ENCODE peak calls at places on chromosomes 5 and 9, in eight cellular contexts. One of them, this sample, is unnamed.

GRCh38 chr5:93579561-93580386 is 1.2 kb downstream of the NR2F1-AS1 start:
- DNase-seq in upper lobe of right lung: no peak
- DNase-seq in effector memory CD4-positive, alpha-beta T cell: no peak
- DNase-seq in ovary: peak; percentile 61
- DNase-seq in IMR-90: peak; percentile 48
- DNase-seq in tibial nerve: no peak
- DNase-seq in uterus: no peak
- DNase-seq in heart right ventricle: peak; percentile 29
- DNase-seq in this sample: no peak

GRCh38 chr5:88694087-88694703 is 188.8 kb downstream of the MEF2C start:
- DNase-seq in upper lobe of right lung: no peak
- DNase-seq in effector memory CD4-positive, alpha-beta T cell: no peak
- DNase-seq in ovary: no peak
- DNase-seq in IMR-90: no peak
- DNase-seq in tibial nerve: no peak
- DNase-seq in uterus: no peak
- DNase-seq in heart right ventricle: no peak
- DNase-seq in this sample: no peak

GRCh38 chr9:89466451-89467277 is 31.2 kb downstream of the SEMA4D start:
- DNase-seq in upper lobe of right lung: no peak
- DNase-seq in effector memory CD4-positive, alpha-beta T cell: no peak
- DNase-seq in ovary: no peak
- DNase-seq in IMR-90: no peak
- DNase-seq in tibial nerve: no peak
- DNase-seq in uterus: no peak
- DNase-seq in heart right ventricle: no peak
- DNase-seq in this sample: no peak

GRCh38 chr9:134571326-134571871 is 70.2 kb upstream of the COL5A1 start:
- DNase-seq in upper lobe of right lung: peak; percentile 53
- DNase-seq in effector memory CD4-positive, alpha-beta T cell: no peak
- DNase-seq in ovary: no peak
- DNase-seq in IMR-90: no peak
- DNase-seq in tibial nerve: no peak
- DNase-seq in uterus: peak; percentile 3
- DNase-seq in heart right ventricle: no peak
- DNase-seq in this sample: no peak

GRCh38 chr9:107635803-107636174 is 146.2 kb upstream of the KLF4 start:
- DNase-seq in upper lobe of right lung: no peak
- DNase-seq in effector memory CD4-positive, alpha-beta T cell: no peak
- DNase-seq in ovary: no peak
- DNase-seq in IMR-90: no peak
- DNase-seq in tibial nerve: no peak
- DNase-seq in uterus: no peak
- DNase-seq in heart right ventricle: no peak
- DNase-seq in this sample: no peak

GRCh38 chr5:150001660-150002493 is 1.3 kb downstream of the HMGXB3 start:
- DNase-seq in upper lobe of right lung: no peak
- DNase-seq in effector memory CD4-positive, alpha-beta T cell: peak; percentile 44
- DNase-seq in ovary: no peak
- DNase-seq in IMR-90: peak; percentile 75
- DNase-seq in tibial nerve: peak; percentile 7
- DNase-seq in uterus: no peak
- DNase-seq in heart right ventricle: no peak
- DNase-seq in this sample: no peak

GRCh38 chr9:16191691-16192402 is 639.0 kb downstream of the CCDC171 start:
- DNase-seq in upper lobe of right lung: peak; percentile 87
- DNase-seq in effector memory CD4-positive, alpha-beta T cell: no peak
- DNase-seq in ovary: peak; percentile 87
- DNase-seq in IMR-90: peak; percentile 87
- DNase-seq in tibial nerve: peak; percentile 79
- DNase-seq in uterus: peak; percentile 84
- DNase-seq in heart right ventricle: peak; percentile 81
- DNase-seq in this sample: no peak

GRCh38 chr5:147140558-147140957 is 94.3 kb upstream of the STK32A start:
- DNase-seq in upper lobe of right lung: no peak
- DNase-seq in effector memory CD4-positive, alpha-beta T cell: no peak
- DNase-seq in ovary: no peak
- DNase-seq in IMR-90: no peak
- DNase-seq in tibial nerve: no peak
- DNase-seq in uterus: no peak
- DNase-seq in heart right ventricle: no peak
- DNase-seq in this sample: no peak

GRCh38 chr5:143758750-143759149 is 53.2 kb upstream of the HMHB1 start:
- DNase-seq in upper lobe of right lung: no peak
- DNase-seq in effector memory CD4-positive, alpha-beta T cell: no peak
- DNase-seq in ovary: no peak
- DNase-seq in IMR-90: peak; percentile 65
- DNase-seq in tibial nerve: no peak
- DNase-seq in uterus: no peak
- DNase-seq in heart right ventricle: no peak
- DNase-seq in this sample: no peak

GRCh38 chr5:57174850-57175525 is 1.1 kb downstream of the GPBP1 start:
- DNase-seq in upper lobe of right lung: no peak
- DNase-seq in effector memory CD4-positive, alpha-beta T cell: no peak
- DNase-seq in ovary: no peak
- DNase-seq in IMR-90: no peak
- DNase-seq in tibial nerve: no peak
- DNase-seq in uterus: no peak
- DNase-seq in heart right ventricle: no peak
- DNase-seq in this sample: no peak

GRCh38 chr5:12668564-12668963 is 764.3 kb upstream of the CTNND2 start:
- DNase-seq in upper lobe of right lung: no peak
- DNase-seq in effector memory CD4-positive, alpha-beta T cell: no peak
- DNase-seq in ovary: no peak
- DNase-seq in IMR-90: no peak
- DNase-seq in tibial nerve: no peak
- DNase-seq in uterus: no peak
- DNase-seq in heart right ventricle: no peak
- DNase-seq in this sample: no peak

GRCh38 chr9:110830495-110830894 is 161.9 kb downstream of the MUSK start:
- DNase-seq in upper lobe of right lung: no peak
- DNase-seq in effector memory CD4-positive, alpha-beta T cell: no peak
- DNase-seq in ovary: no peak
- DNase-seq in IMR-90: no peak
- DNase-seq in tibial nerve: no peak
- DNase-seq in uterus: no peak
- DNase-seq in heart right ventricle: no peak
- DNase-seq in this sample: no peak

GRCh38 chr9:110832916-110833315 is 164.3 kb downstream of the MUSK start:
- DNase-seq in upper lobe of right lung: no peak
- DNase-seq in effector memory CD4-positive, alpha-beta T cell: no peak
- DNase-seq in ovary: no peak
- DNase-seq in IMR-90: no peak
- DNase-seq in tibial nerve: no peak
- DNase-seq in uterus: no peak
- DNase-seq in heart right ventricle: no peak
- DNase-seq in this sample: no peak

DNA sequence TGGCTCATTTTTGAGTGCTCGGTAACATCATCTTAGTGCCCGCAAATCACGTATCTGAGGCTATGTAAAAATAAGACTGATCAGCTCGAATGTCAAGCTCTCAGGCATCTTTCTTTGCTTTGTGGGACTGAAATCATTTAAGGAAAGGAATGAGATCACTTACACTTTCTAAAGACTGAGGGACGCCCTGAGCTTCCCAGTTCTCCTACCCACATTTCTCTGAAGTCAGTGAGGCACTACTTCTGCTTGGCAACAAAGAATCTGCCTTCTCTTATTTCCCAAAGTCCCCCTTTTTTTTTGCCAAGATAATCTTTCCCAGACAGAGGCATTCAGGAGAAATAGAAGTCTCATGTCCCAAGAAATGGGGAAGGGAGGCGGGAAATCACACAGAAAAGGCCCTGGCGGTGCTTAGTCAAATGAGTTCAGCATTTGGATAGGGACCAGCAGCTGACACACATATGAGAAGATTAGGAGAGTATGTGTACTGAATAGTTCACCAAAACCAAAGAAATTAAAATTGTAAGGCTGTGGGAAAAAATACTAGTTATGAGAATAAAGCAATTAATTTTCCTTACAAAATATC is 159.6 kb downstream of the MUSK start:
- DNase-seq in upper lobe of right lung: no peak
- DNase-seq in effector memory CD4-positive, alpha-beta T cell: no peak
- DNase-seq in ovary: no peak
- DNase-seq in IMR-90: peak; percentile 75
- DNase-seq in tibial nerve: peak; percentile 75
- DNase-seq in uterus: peak; percentile 67
- DNase-seq in heart right ventricle: no peak
- DNase-seq in this sample: peak; percentile 32
- H3K27ac ChIP-seq in upper lobe of right lung: no peak overlapping the region
- H3K27ac ChIP-seq in effector memory CD4-positive, alpha-beta T cell: no peak overlapping the region
- H3K27ac ChIP-seq in ovary: no peak overlapping the region
- H3K27ac ChIP-seq in IMR-90: no peak overlapping the region
- H3K27ac ChIP-seq in tibial nerve: no peak overlapping the region
- H3K27ac ChIP-seq in uterus: peak overlapping the region; percentile 33
- H3K27ac ChIP-seq in heart right ventricle: peak overlapping the region; percentile 61
- H3K27ac ChIP-seq in this sample: no peak overlapping the region

GRCh38 chr5:151675225-151675955 is 11.3 kb downstream of the SPARC start:
- DNase-seq in upper lobe of right lung: no peak
- DNase-seq in effector memory CD4-positive, alpha-beta T cell: no peak
- DNase-seq in ovary: no peak
- DNase-seq in IMR-90: peak; percentile 75
- DNase-seq in tibial nerve: no peak
- DNase-seq in uterus: no peak
- DNase-seq in heart right ventricle: no peak
- DNase-seq in this sample: no peak

GRCh38 chr5:151671979-151672378 is 14.7 kb downstream of the SPARC start:
- DNase-seq in upper lobe of right lung: no peak
- DNase-seq in effector memory CD4-positive, alpha-beta T cell: no peak
- DNase-seq in ovary: no peak
- DNase-seq in IMR-90: peak; percentile 63
- DNase-seq in tibial nerve: no peak
- DNase-seq in uterus: peak; percentile 76
- DNase-seq in heart right ventricle: peak; percentile 35
- DNase-seq in this sample: no peak

GRCh38 chr5:151670953-151671636 is 15.6 kb downstream of the SPARC start:
- DNase-seq in upper lobe of right lung: no peak
- DNase-seq in effector memory CD4-positive, alpha-beta T cell: no peak
- DNase-seq in ovary: no peak
- DNase-seq in IMR-90: peak; percentile 61
- DNase-seq in tibial nerve: no peak
- DNase-seq in uterus: peak; percentile 65
- DNase-seq in heart right ventricle: no peak
- DNase-seq in this sample: no peak

GRCh38 chr5:151675956-151676712 is 10.6 kb downstream of the SPARC start:
- DNase-seq in upper lobe of right lung: no peak
- DNase-seq in effector memory CD4-positive, alpha-beta T cell: no peak
- DNase-seq in ovary: no peak
- DNase-seq in IMR-90: no peak
- DNase-seq in tibial nerve: no peak
- DNase-seq in uterus: no peak
- DNase-seq in heart right ventricle: no peak
- DNase-seq in this sample: no peak

DNA sequence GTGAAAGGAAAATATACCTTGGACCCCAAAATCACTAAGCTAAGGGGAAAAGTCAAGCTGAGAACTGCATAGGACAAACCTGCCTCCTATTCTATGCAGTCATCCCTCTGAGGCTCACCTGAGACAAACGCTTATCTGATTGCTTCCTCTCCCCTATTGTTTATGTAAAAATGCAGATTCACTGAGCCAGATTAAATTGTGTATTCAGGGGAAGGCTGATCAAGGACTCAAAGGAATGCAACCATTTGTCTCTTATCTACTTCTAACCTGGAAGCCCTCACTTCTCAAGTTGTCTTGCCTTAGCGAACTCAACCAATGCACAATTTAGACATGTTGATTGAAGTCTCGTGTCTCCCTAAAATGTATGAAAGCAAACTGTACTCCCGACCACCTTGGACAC is 13.3 kb downstream of the SPARC start:
- DNase-seq in upper lobe of right lung: no peak
- DNase-seq in effector memory CD4-positive, alpha-beta T cell: no peak
- DNase-seq in ovary: no peak
- DNase-seq in IMR-90: no peak
- DNase-seq in tibial nerve: no peak
- DNase-seq in uterus: no peak
- DNase-seq in heart right ventricle: no peak
- DNase-seq in this sample: no peak
- H3K27ac ChIP-seq in upper lobe of right lung: peak overlapping the region; percentile 85
- H3K27ac ChIP-seq in effector memory CD4-positive, alpha-beta T cell: no peak overlapping the region
- H3K27ac ChIP-seq in ovary: no peak overlapping the region
- H3K27ac ChIP-seq in IMR-90: peak overlapping the region; percentile 71
- H3K27ac ChIP-seq in tibial nerve: peak overlapping the region; percentile 63
- H3K27ac ChIP-seq in uterus: peak overlapping the region; percentile 88
- H3K27ac ChIP-seq in heart right ventricle: peak overlapping the region; percentile 78
- H3K27ac ChIP-seq in this sample: no peak overlapping the region

GRCh38 chr5:9545959-9546851 is at the start of gene SEMA5A:
- DNase-seq in upper lobe of right lung: peak; percentile 90
- DNase-seq in effector memory CD4-positive, alpha-beta T cell: no peak
- DNase-seq in ovary: peak; percentile 68
- DNase-seq in IMR-90: peak; percentile 66
- DNase-seq in tibial nerve: peak; percentile 36
- DNase-seq in uterus: peak; percentile 73
- DNase-seq in heart right ventricle: peak; percentile 84
- DNase-seq in this sample: peak; percentile 59

GRCh38 chr5:9545301-9545958 is 445 bp downstream of the SEMA5A start:
- DNase-seq in upper lobe of right lung: peak; percentile 67
- DNase-seq in effector memory CD4-positive, alpha-beta T cell: no peak
- DNase-seq in ovary: peak; percentile 15
- DNase-seq in IMR-90: no peak
- DNase-seq in tibial nerve: no peak
- DNase-seq in uterus: peak; percentile 27
- DNase-seq in heart right ventricle: peak; percentile 27
- DNase-seq in this sample: no peak

GRCh38 chr5:9544502-9545300 is 1.2 kb downstream of the SEMA5A start:
- DNase-seq in upper lobe of right lung: peak; percentile 92
- DNase-seq in effector memory CD4-positive, alpha-beta T cell: no peak
- DNase-seq in ovary: peak; percentile 71
- DNase-seq in IMR-90: peak; percentile 80
- DNase-seq in tibial nerve: peak; percentile 67
- DNase-seq in uterus: peak; percentile 82
- DNase-seq in heart right ventricle: peak; percentile 87
- DNase-seq in this sample: peak; percentile 83

GRCh38 chr5:9543266-9543925 is 2.5 kb downstream of the SEMA5A start:
- DNase-seq in upper lobe of right lung: no peak
- DNase-seq in effector memory CD4-positive, alpha-beta T cell: no peak
- DNase-seq in ovary: no peak
- DNase-seq in IMR-90: peak; percentile 36
- DNase-seq in tibial nerve: no peak
- DNase-seq in uterus: no peak
- DNase-seq in heart right ventricle: no peak
- DNase-seq in this sample: no peak

DNA sequence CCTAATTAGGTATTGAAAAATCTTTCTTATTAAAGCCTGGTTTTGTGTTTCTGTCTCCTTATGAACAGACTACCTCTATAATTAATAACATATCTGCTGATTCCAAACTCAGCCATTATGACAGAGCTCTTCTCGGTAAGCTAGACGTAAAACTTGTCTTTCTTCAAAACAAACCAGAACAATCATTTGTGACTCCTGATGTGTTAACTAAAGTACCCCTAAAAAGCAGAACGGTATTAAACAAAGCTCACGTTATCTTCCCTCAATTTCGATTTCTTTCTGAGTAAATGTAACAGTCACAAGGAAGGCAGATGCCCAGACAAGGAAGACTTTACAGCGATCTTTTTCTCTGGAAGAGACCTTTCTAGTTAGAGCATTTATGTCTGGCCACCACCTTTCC is 1.8 kb downstream of the SEMA5A start:
- DNase-seq in upper lobe of right lung: no peak
- DNase-seq in effector memory CD4-positive, alpha-beta T cell: no peak
- DNase-seq in ovary: no peak
- DNase-seq in IMR-90: peak; percentile 22
- DNase-seq in tibial nerve: no peak
- DNase-seq in uterus: no peak
- DNase-seq in heart right ventricle: no peak
- DNase-seq in this sample: no peak
- H3K27ac ChIP-seq in upper lobe of right lung: no peak overlapping the region
- H3K27ac ChIP-seq in effector memory CD4-positive, alpha-beta T cell: no peak overlapping the region
- H3K27ac ChIP-seq in ovary: no peak overlapping the region
- H3K27ac ChIP-seq in IMR-90: peak overlapping the region; percentile 35
- H3K27ac ChIP-seq in tibial nerve: peak overlapping the region; percentile 60
- H3K27ac ChIP-seq in uterus: peak overlapping the region; percentile 54
- H3K27ac ChIP-seq in heart right ventricle: peak overlapping the region; percentile 87
- H3K27ac ChIP-seq in this sample: peak overlapping the region; percentile 3

GRCh38 chr9:27701664-27702063 is 128.4 kb upstream of the C9orf72 start:
- DNase-seq in upper lobe of right lung: no peak
- DNase-seq in effector memory CD4-positive, alpha-beta T cell: no peak
- DNase-seq in ovary: peak; percentile 21
- DNase-seq in IMR-90: no peak
- DNase-seq in tibial nerve: peak; percentile 45
- DNase-seq in uterus: no peak
- DNase-seq in heart right ventricle: no peak
- DNase-seq in this sample: no peak
- H3K27ac ChIP-seq in upper lobe of right lung: no peak overlapping the region
- H3K27ac ChIP-seq in effector memory CD4-positive, alpha-beta T cell: no peak overlapping the region
- H3K27ac ChIP-seq in ovary: no peak overlapping the region
- H3K27ac ChIP-seq in IMR-90: no peak overlapping the region
- H3K27ac ChIP-seq in tibial nerve: no peak overlapping the region
- H3K27ac ChIP-seq in uterus: no peak overlapping the region
- H3K27ac ChIP-seq in heart right ventricle: peak overlapping the region; percentile 9
- H3K27ac ChIP-seq in this sample: no peak overlapping the region